ENCODE peak calls at places on chromosomes 16 and 17, in five cellular contexts. L, U, E, I and B are unnamed samples. For H3K27me3 and H3K4me1, the result is how much of the 10 kb centered on the place peaks cover.

GRCh38 chr16:3919413-3919812 is 38.9 kb upstream of the CREBBP start:
- DNase-seq in L (no peak), U (no peak), E (no peak), I (no peak), B (no peak)

GRCh38 chr16:59510008-59510424 is 775.9 kb upstream of the GOT2 start:
- DNase-seq in L (no peak), U (no peak), E (no peak), I (peak), B (peak)

GRCh38 chr16:31472559-31473203 is 729 bp downstream of the TGFB1I1 start:
- DNase-seq in L (peak), U (peak), E (peak), I (peak), B (peak)

GRCh38 chr16:7624871-7625766 is 292.5 kb downstream of the RBFOX1 start:
- DNase-seq in L (no peak), U (no peak), E (no peak), I (no peak), B (no peak)

GRCh38 chr17:66976781-66977201 is 12.3 kb downstream of the CACNG4 start:
- DNase-seq in L (no peak), U (no peak), E (no peak), I (no peak), B (no peak)

GRCh38 chr16:50245417-50246298 is 20.7 kb upstream of the ADCY7 start:
- DNase-seq in L (peak), U (peak), E (no peak), I (peak), B (peak)

GRCh38 chr17:75094871-75095399 is 7.2 kb downstream of the SLC16A5 start:
- DNase-seq in L (no peak), U (no peak), E (no peak), I (no peak), B (peak)

GRCh38 chr17:72270530-72270929 is 149.7 kb downstream of the SOX9 start:
- DNase-seq in L (peak), U (no peak), E (peak), I (peak), B (no peak)

GRCh38 chr17:2899911-2900310 is 103.7 kb downstream of the RAP1GAP2 start:
- DNase-seq in L (peak), U (no peak), E (no peak), I (no peak), B (peak)

GRCh38 chr17:4433515-4434031 is at the start of gene SPNS3:
- DNase-seq in L (no peak), U (no peak), E (no peak), I (no peak), B (no peak)

GRCh38 chr16:74999683-75000480 is 1.1 kb downstream of the ZNRF1 start:
- DNase-seq in L (peak), U (peak), E (no peak), I (peak), B (peak)
- TF ChIP-seq POLR2A in L (no peak), U (no peak), E (no peak), I (no peak), B (no peak)

DNA sequence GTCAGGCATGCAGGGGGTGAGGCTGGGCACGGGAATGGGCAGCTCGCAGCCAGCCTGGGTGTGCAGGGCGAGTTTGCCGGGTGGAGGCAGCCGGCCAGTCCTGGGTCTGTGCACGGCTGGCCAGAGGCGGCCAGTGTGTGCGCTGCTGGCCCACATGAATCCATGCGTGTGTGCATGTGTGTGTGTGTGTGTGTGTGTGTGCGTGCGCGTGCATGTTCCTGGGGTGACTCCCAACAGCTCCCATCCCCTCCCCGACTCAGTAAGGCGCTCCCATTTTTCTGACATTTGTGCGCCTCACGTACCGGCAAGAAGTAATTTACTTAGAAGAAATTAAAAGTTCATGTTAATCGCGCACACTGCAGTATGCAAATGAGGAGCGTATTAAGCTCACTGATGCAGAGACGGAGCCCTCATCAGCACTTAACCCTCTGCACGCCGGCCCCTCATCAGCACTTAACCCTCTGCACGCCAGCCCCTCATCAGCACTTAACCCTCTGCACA is 55.4 kb upstream of the ACSF3 start:
- DNase-seq in L (no peak), U (no peak), E (no peak), I (peak), B (no peak)
- H3K27me3 ChIP-seq in L (under half), U (under half), E (under half), I (half or more), B (half or more)

GRCh38 chr16:17471745-17472075 is 950 bp upstream of the XYLT1 start:
- DNase-seq in L (no peak), U (no peak), E (no peak), I (no peak), B (no peak)
- H3K4me1 ChIP-seq in L (under half), U (under half), E (half or more), I (under half), B (under half)

DNA sequence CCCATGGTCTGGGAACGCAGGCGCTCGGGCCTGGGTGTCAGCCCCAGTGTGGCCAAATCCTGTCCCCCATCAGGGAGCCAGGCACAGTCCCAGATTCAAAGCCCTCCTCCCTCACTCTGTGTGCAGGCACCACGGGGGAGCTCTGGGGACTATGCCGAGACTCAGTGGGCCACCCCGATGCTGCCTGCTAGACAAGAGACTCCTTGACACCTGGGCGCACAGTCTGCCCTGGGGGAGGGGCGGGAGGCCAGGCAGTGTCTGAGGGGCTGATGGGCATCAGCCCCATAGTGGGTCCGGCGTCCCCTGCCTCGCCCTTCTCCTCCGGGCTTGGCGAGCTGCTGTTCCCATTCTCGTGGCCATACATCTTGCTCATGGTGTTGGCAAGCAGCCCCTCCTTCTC is 8.5 kb upstream of the CD79B start:
- DNase-seq in L (no peak), U (no peak), E (no peak), I (no peak), B (no peak)
- TF ChIP-seq POLR2A in L (no peak), U (no peak), E (no peak), I (no peak), B (no peak)

GRCh38 chr16:67430504-67431076 is 331 bp upstream of the HSD11B2 start:
- DNase-seq in L (no peak), U (peak), E (no peak), I (no peak), B (peak)

GRCh38 chr16:67431077-67431804 is at the start of gene HSD11B2:
- DNase-seq in L (peak), U (peak), E (no peak), I (no peak), B (peak)

GRCh38 chr16:67429799-67430503 is 970 bp upstream of the HSD11B2 start:
- DNase-seq in L (no peak), U (no peak), E (no peak), I (no peak), B (no peak)

GRCh38 chr16:67428146-67428731 is 2.7 kb upstream of the HSD11B2 start:
- DNase-seq in L (peak), U (peak), E (peak), I (peak), B (peak)

GRCh38 chr16:67429053-67429798 is 1.7 kb upstream of the HSD11B2 start:
- DNase-seq in L (no peak), U (no peak), E (no peak), I (no peak), B (peak)
- H3K27me3 ChIP-seq in L (under half), U (under half), E (under half), I (under half), B (under half)

DNA sequence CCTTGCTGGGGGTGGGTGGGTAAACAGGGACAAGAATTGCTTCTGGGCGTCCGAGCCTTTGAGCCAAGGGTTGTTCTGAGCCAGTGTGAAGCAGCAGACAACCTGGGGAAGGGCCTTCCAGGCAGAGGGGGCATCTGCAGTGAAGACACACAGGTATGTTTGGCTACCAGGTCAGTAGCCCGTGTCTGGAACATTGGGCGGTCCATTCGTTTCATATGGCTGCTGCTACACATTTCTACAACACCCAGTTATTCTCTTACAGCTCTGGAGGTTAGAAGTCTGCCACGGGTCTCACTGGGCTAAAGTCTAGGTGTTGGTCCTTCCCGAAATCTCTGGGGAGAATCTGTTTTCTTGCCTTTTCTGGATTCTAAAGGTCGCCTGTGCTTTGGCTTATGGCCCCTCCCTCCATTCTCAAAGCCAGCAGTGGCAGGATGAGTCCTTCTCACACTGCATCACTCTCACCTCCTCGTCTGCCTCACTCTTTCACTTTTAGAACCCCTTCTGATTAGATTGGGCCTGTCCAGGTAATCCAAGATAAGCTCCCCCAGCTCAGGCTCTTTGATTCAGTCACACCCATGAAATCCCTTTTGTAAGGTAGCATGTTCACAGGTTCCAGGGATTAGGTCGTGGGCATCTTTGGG is 136.1 kb downstream of the CLEC16A start:
- DNase-seq in L (no peak), U (no peak), E (no peak), I (no peak), B (no peak)
- H3K4me1 ChIP-seq in L (under half), U (under half), E (under half), I (under half), B (under half)

DNA sequence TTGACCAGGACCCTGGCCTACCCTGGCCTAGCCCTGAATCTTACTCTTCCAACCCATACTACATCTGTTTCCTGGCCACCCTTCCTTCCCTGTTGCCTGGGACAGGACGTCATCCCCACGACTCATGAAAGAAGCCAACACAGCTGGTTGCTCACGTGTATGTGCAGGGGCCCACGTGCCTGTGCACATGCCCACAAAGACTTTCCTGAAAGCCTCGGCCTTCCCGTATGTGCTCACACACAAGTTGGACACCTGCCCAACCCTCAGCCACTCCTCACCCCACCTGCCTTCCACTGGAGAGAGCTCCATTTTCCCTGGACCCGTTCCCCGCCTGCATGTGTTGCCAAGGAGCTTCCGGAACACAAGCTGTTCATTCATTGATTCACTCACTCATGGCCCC is 7.0 kb downstream of the PLXDC1 start:
- DNase-seq in L (peak), U (no peak), E (peak), I (peak), B (peak)
- TF ChIP-seq POLR2A in L (no peak), U (no peak), E (no peak), I (no peak), B (no peak)

GRCh38 chr17:79185671-79186070 is 111.0 kb downstream of the ENGASE start:
- DNase-seq in L (no peak), U (no peak), E (no peak), I (no peak), B (no peak)
- H3K27me3 ChIP-seq in L (under half), U (under half), E (under half), I (half or more), B (half or more)

DNA sequence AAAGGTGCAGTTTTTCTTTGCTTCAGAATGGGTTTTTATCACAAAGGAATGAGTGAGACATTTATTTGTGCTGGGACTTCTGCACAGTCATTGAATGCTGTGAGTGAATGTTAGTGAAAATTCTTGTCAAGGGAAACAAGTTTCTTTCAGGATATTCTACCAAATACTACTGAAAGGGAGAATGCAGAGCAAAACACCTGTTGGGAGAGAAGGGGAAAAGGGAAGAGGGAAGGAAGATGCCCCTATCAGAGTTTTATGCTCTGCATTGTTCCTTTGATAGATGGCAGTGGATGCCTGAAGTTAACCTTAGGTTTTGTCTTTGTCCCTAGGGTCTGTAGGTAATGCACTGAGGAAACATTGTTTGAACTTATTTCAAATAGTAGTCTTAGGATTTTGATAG is 3.1 kb downstream of the GGNBP2 start:
- DNase-seq in L (no peak), U (no peak), E (no peak), I (no peak), B (no peak)
- H3K4me1 ChIP-seq in L (under half), U (under half), E (half or more), I (under half), B (under half)